ENCODE peak calls at places on chromosome 21, in five cellular contexts. C, M, O, I and H are unnamed samples.

GRCh38 chr21:25862596-25862995 is 127.8 kb downstream of the GABPA start:
- DNase-seq in C (no peak), M (no peak), O (no peak), I (peak; percentile 12), H (no peak)

GRCh38 chr21:14773777-14774345 is 227.7 kb upstream of the SAMSN1 start:
- DNase-seq in C (peak; percentile 18), M (no peak), O (peak; percentile 65), I (peak; percentile 30), H (no peak)

GRCh38 chr21:37817242-37817641 is 99.0 kb downstream of the KCNJ6 start:
- DNase-seq in C (no peak), M (no peak), O (no peak), I (no peak), H (no peak)

GRCh38 chr21:30044447-30045064 is 104.8 kb upstream of the GRIK1 start:
- DNase-seq in C (no peak), M (no peak), O (no peak), I (peak; percentile 1), H (no peak)

GRCh38 chr21:16082038-16082816 is 352.4 kb downstream of the USP25 start:
- DNase-seq in C (no peak), M (no peak), O (no peak), I (no peak), H (no peak)

GRCh38 chr21:41419921-41420862 is 5.8 kb upstream of the MX1 start:
- DNase-seq in C (peak; percentile 73), M (peak; percentile 91), O (peak; percentile 92), I (peak; percentile 69), H (peak; percentile 97)

GRCh38 chr21:36606983-36607325 is 92.0 kb upstream of the SIM2 start:
- DNase-seq in C (no peak), M (no peak), O (no peak), I (no peak), H (no peak)

GRCh38 chr21:25835397-25835796 is 100.6 kb downstream of the GABPA start:
- DNase-seq in C (no peak), M (no peak), O (no peak), I (no peak), H (no peak)

GRCh38 chr21:37220433-37220980 is 46.6 kb downstream of the VPS26C start:
- DNase-seq in C (no peak), M (no peak), O (peak; percentile 70), I (peak; percentile 48), H (no peak)

GRCh38 chr21:36209626-36210171 is 53.1 kb downstream of the DOP1B start:
- DNase-seq in C (no peak), M (no peak), O (no peak), I (peak; percentile 71), H (no peak)

GRCh38 chr21:46472246-46472645 is 13.6 kb downstream of the DIP2A start:
- DNase-seq in C (no peak), M (no peak), O (no peak), I (no peak), H (no peak)

GRCh38 chr21:41147096-41147978 is 20.6 kb upstream of the BACE2 start:
- DNase-seq in C (no peak), M (no peak), O (no peak), I (no peak), H (no peak)

GRCh38 chr21:36028127-36029069 is 31.9 kb downstream of the SETD4 start:
- DNase-seq in C (peak; percentile 51), M (peak; percentile 86), O (peak; percentile 89), I (peak; percentile 47), H (peak; percentile 94)

GRCh38 chr21:41068411-41069304 is 99.3 kb upstream of the BACE2 start:
- DNase-seq in C (peak; percentile 63), M (peak; percentile 85), O (peak; percentile 88), I (peak; percentile 50), H (peak; percentile 77)

GRCh38 chr21:34670220-34670961 is 1.6 kb downstream of the CLIC6 start:
- DNase-seq in C (no peak), M (no peak), O (no peak), I (no peak), H (no peak)

GRCh38 chr21:29499734-29500343 is 201.1 kb downstream of the BACH1 start:
- DNase-seq in C (no peak), M (no peak), O (no peak), I (peak; percentile 50), H (no peak)

GRCh38 chr21:45112371-45112770 is 38.0 kb downstream of the ADARB1 start:
- DNase-seq in C (no peak), M (no peak), O (peak; percentile 17), I (no peak), H (no peak)
- H3K27me3 ChIP-seq in C (no peaks in the 10 kb centered on the region), M (no peaks in the 10 kb centered on the region), O (no peaks in the 10 kb centered on the region), I (no peaks in the 10 kb centered on the region), H (no peaks in the 10 kb centered on the region)

GRCh38 chr21:45078877-45079281 is 4.5 kb downstream of the ADARB1 start:
- DNase-seq in C (no peak), M (no peak), O (peak; percentile 60), I (no peak), H (no peak)

GRCh38 chr21:45080232-45080631 is 5.9 kb downstream of the ADARB1 start:
- DNase-seq in C (no peak), M (no peak), O (peak; percentile 48), I (no peak), H (no peak)

GRCh38 chr21:45080639-45081414 is 6.4 kb downstream of the ADARB1 start:
- DNase-seq in C (no peak), M (no peak), O (peak; percentile 88), I (no peak), H (no peak)

GRCh38 chr21:45078371-45078770 is 4.0 kb downstream of the ADARB1 start:
- DNase-seq in C (no peak), M (no peak), O (peak; percentile 51), I (no peak), H (no peak)

DNA sequence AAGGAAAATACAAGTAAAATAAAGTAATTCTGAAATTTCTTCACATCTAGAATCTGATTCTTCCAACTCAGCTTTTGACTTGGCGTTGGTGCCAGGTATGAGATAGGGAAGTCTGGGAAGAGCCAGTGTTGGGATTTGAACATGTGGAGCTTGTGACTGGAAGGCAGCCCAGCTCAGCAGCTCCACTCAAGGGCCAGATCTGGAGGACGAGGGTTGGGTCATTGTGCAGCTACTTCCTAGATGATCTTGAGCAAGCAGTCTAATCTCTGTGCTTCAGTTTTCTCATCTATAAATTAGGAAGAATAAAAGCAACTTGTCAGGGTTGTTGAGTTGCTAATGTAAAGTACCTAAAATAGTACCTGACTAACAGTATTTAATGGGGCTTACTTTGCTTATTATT is 5.0 kb downstream of the ADARB1 start:
- DNase-seq in C (no peak), M (no peak), O (peak; percentile 46), I (no peak), H (no peak)
- H3K27ac ChIP-seq in C (no peak overlapping the region), M (no peak overlapping the region), O (peak overlapping the region; percentile 82), I (no peak overlapping the region), H (peak overlapping the region; percentile 99)

GRCh38 chr21:27725916-27726315 is 759.0 kb upstream of the ADAMTS5 start:
- DNase-seq in C (no peak), M (no peak), O (peak; percentile 77), I (no peak), H (no peak)
- TF ChIP-seq EP300 in C (no peak), M (no peak), O (peak; percentile 73), I (no peak), H (no peak)

DNA sequence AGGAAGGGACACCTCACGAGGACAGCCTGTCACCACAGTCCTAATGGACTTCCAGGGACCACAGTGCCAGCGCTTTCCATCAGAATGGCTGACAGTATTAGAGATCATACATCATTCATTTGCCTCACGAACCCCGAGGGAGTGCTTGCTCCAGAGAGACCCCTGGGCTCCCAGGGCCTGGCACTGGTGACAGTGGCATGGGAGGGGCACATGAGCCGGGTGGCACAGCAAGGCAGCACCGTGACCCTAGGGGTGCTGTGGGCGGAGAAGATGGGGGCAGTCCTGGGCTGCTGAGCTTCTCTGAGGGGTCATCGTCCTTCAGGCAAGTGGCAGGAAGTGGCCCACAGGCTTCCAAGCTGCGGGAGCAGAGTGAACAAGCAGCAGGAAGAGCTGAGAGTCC is 16.4 kb upstream of the TSPEAR start:
- DNase-seq in C (no peak), M (peak; percentile 72), O (no peak), I (no peak), H (no peak)
- H3K27me3 ChIP-seq in C (peaks cover 44% of the 10 kb centered on the region), M (peaks cover 64% of the 10 kb centered on the region), O (peaks cover 26% of the 10 kb centered on the region), I (peaks cover 42% of the 10 kb centered on the region), H (peaks cover 15% of the 10 kb centered on the region)

GRCh38 chr21:17435565-17436543 is 77.0 kb upstream of the CXADR start:
- DNase-seq in C (no peak), M (no peak), O (no peak), I (no peak), H (no peak)
- H3K27ac ChIP-seq in C (no peak overlapping the region), M (no peak overlapping the region), O (no peak overlapping the region), I (no peak overlapping the region), H (no peak overlapping the region)

DNA sequence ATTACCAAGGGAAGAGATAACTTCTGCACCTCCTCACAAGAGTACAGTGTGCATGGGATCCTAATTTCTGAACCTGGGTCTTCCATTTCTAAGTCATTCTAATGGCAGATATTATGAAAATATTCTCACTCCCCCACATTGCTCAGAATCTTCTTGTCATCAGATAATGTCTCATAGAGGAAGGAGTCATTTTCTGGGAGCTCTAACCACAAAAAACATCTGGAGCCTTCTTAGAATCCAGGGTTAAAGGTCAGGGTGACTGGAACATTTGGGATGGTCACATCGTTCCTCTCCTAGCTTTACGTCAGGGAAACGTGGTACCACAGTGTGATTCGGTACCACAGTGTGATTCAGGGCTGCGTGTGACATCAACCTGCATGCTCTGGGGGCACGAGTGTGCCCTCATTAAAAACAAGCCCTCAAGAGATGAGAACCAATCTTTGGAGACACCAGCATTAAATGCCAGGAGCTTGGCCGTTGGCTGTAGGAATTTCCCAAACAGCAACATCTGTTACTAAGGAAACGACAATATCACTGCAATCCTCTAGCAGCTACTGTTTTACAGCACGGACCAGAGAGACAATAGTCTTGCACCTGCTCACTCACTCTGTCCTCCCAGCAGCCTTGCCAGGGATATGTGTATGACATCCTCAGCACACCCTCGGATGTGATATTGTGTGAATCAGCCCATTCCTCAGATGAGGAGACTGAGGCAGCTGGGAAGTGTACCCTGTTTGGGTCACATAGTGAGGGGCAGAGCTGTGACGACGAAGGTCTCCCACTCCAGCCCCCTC is 179.1 kb downstream of the PSMG1 start:
- DNase-seq in C (no peak), M (no peak), O (no peak), I (no peak), H (no peak)
- TF ChIP-seq EP300 in C (peak; percentile 48), M (no peak), O (no peak), I (no peak), H (no peak)

GRCh38 chr21:43276811-43277210 is 108.0 kb downstream of the CRYAA start:
- DNase-seq in C (no peak), M (no peak), O (no peak), I (no peak), H (no peak)
- H3K27me3 ChIP-seq in C (peaks cover 40% of the 10 kb centered on the region), M (peaks cover 41% of the 10 kb centered on the region), O (peaks cover 47% of the 10 kb centered on the region), I (peaks cover 54% of the 10 kb centered on the region), H (no peaks in the 10 kb centered on the region)

DNA sequence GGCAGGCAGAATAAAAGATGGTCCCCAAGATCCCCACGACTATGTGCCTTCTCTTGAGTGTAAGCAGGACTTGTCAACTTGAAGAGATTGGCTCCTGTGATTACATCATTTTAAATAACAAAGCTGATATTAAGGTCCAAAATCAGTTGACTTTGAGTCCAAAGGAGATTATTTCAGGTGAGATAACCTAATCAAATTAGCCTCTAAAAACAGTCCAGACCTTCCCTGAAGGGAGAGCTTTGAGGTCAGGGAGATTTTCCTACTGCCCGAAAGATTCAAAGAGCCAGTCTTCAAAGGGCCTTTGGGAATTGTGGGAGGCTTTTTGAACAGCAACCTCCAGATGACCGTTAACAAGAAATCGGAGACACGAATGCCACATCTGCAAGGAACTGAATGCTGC is 51.5 kb upstream of the NCAM2 start:
- DNase-seq in C (no peak), M (no peak), O (no peak), I (no peak), H (no peak)
- H3K27ac ChIP-seq in C (no peak overlapping the region), M (no peak overlapping the region), O (no peak overlapping the region), I (no peak overlapping the region), H (no peak overlapping the region)